ENCODE peak calls at places on chromosomes 2 and 18, in seven cellular contexts. One of them, this sample, is unnamed.

GRCh38 chr2:14601070-14601770 is 31.3 kb upstream of the LRATD1 start:
- DNase-seq in endothelial cell of umbilical vein: no peak
- DNase-seq in ovary: no peak
- DNase-seq in tibial nerve: no peak
- DNase-seq in CD4-positive, alpha-beta memory T cell: no peak
- DNase-seq in coronary artery: no peak
- DNase-seq in PC-3: peak; percentile 43
- DNase-seq in this sample: no peak

GRCh38 chr2:45394216-45394615 is 216.9 kb downstream of the SRBD1 start:
- DNase-seq in PC-3: peak; percentile 13
- DNase-seq in coronary artery: no peak
- DNase-seq in tibial nerve: no peak
- DNase-seq in endothelial cell of umbilical vein: peak; percentile 50
- DNase-seq in CD4-positive, alpha-beta memory T cell: no peak
- DNase-seq in ovary: no peak
- DNase-seq in this sample: no peak

GRCh38 chr2:19086351-19086750 is 272.1 kb downstream of the OSR1 start:
- DNase-seq in endothelial cell of umbilical vein: no peak
- DNase-seq in ovary: no peak
- DNase-seq in PC-3: no peak
- DNase-seq in coronary artery: no peak
- DNase-seq in CD4-positive, alpha-beta memory T cell: no peak
- DNase-seq in tibial nerve: no peak
- DNase-seq in this sample: no peak

GRCh38 chr18:70931942-70932814 is 643.3 kb downstream of the SOCS6 start:
- DNase-seq in ovary: no peak
- DNase-seq in endothelial cell of umbilical vein: peak; percentile 63
- DNase-seq in tibial nerve: peak; percentile 9
- DNase-seq in coronary artery: no peak
- DNase-seq in PC-3: peak; percentile 49
- DNase-seq in CD4-positive, alpha-beta memory T cell: no peak
- DNase-seq in this sample: peak; percentile 19

GRCh38 chr2:168241208-168241607 is 6.2 kb downstream of the STK39 start:
- DNase-seq in CD4-positive, alpha-beta memory T cell: no peak
- DNase-seq in PC-3: no peak
- DNase-seq in endothelial cell of umbilical vein: no peak
- DNase-seq in ovary: no peak
- DNase-seq in coronary artery: no peak
- DNase-seq in tibial nerve: no peak
- DNase-seq in this sample: peak; percentile 13

GRCh38 chr2:29687121-29687520 is 234.3 kb downstream of the ALK start:
- DNase-seq in CD4-positive, alpha-beta memory T cell: no peak
- DNase-seq in ovary: no peak
- DNase-seq in endothelial cell of umbilical vein: no peak
- DNase-seq in tibial nerve: no peak
- DNase-seq in PC-3: no peak
- DNase-seq in coronary artery: no peak
- DNase-seq in this sample: no peak

GRCh38 chr18:60740313-60740712 is 367.7 kb upstream of the MC4R start:
- DNase-seq in CD4-positive, alpha-beta memory T cell: no peak
- DNase-seq in coronary artery: no peak
- DNase-seq in endothelial cell of umbilical vein: no peak
- DNase-seq in ovary: no peak
- DNase-seq in PC-3: no peak
- DNase-seq in tibial nerve: no peak
- DNase-seq in this sample: no peak

GRCh38 chr2:171553858-171554257 is 31.6 kb downstream of the CYBRD1 start:
- DNase-seq in endothelial cell of umbilical vein: no peak
- DNase-seq in PC-3: no peak
- DNase-seq in coronary artery: no peak
- DNase-seq in CD4-positive, alpha-beta memory T cell: peak; percentile 21
- DNase-seq in tibial nerve: no peak
- DNase-seq in ovary: peak; percentile 45
- DNase-seq in this sample: no peak

GRCh38 chr2:105082107-105082506 is 44.2 kb downstream of the MRPS9 start:
- DNase-seq in PC-3: no peak
- DNase-seq in coronary artery: no peak
- DNase-seq in CD4-positive, alpha-beta memory T cell: no peak
- DNase-seq in endothelial cell of umbilical vein: no peak
- DNase-seq in tibial nerve: no peak
- DNase-seq in ovary: no peak
- DNase-seq in this sample: no peak
- H3K27ac ChIP-seq in PC-3: no peak overlapping the region
- H3K27ac ChIP-seq in coronary artery: no peak overlapping the region
- H3K27ac ChIP-seq in CD4-positive, alpha-beta memory T cell: no peak overlapping the region
- H3K27ac ChIP-seq in endothelial cell of umbilical vein: no peak overlapping the region
- H3K27ac ChIP-seq in tibial nerve: no peak overlapping the region
- H3K27ac ChIP-seq in ovary: no peak overlapping the region
- H3K27ac ChIP-seq in this sample: no peak overlapping the region

DNA sequence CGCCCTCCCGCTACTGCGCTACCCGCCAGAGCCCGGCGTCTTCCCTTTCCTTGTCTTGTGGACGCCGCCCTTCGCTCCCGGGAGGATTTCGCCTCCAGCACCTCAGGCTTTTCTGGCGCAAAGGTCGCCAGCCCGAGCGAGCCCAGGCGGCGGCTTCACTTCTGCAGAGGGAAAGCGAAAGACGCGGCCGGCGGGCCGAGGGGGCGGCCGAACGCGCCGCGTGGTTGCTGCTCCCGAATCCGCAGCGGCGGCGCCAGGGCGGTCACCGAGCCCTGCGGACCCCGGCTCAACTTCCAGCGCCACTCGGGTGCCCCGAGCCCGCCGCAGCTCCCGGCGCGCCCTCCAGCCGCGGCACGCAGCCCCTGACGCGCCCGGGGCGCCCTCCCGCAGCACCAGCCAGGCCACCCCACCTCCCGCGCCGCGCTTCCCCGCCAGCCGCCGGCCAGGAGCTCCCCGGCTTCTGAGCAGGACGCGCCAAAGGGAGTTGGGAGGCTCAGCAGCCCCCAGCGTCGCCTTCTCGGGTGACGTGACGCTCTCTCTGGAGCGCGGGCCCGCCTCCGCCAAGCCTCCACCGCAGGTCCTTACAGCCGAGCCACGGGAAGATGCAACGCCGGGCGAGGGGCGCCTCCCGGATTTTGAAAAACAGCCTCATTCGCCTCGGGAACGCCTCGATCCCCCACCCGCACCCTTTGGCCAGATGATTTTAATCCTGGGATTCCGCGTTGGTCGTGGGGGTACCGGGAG is 84.9 kb upstream of the EPB41L3 start:
- DNase-seq in PC-3: peak; percentile 8
- DNase-seq in coronary artery: no peak
- DNase-seq in ovary: peak; percentile 50
- DNase-seq in CD4-positive, alpha-beta memory T cell: no peak
- DNase-seq in tibial nerve: no peak
- DNase-seq in endothelial cell of umbilical vein: peak; percentile 25
- DNase-seq in this sample: no peak
- H3K4me3 ChIP-seq in PC-3: peak overlapping the region; percentile 62
- H3K4me3 ChIP-seq in coronary artery: peak overlapping the region; percentile 82
- H3K4me3 ChIP-seq in ovary: peak overlapping the region; percentile 59
- H3K4me3 ChIP-seq in CD4-positive, alpha-beta memory T cell: no peak overlapping the region
- H3K4me3 ChIP-seq in tibial nerve: peak overlapping the region; percentile 59
- H3K4me3 ChIP-seq in endothelial cell of umbilical vein: peak overlapping the region; percentile 55
- H3K4me3 ChIP-seq in this sample: no peak overlapping the region

GRCh38 chr18:26574958-26575864 is 26.9 kb upstream of the KCTD1 start:
- DNase-seq in CD4-positive, alpha-beta memory T cell: no peak
- DNase-seq in PC-3: peak; percentile 56
- DNase-seq in tibial nerve: no peak
- DNase-seq in ovary: peak; percentile 37
- DNase-seq in endothelial cell of umbilical vein: peak; percentile 34
- DNase-seq in coronary artery: no peak
- DNase-seq in this sample: no peak
- H3K27ac ChIP-seq in CD4-positive, alpha-beta memory T cell: no peak overlapping the region
- H3K27ac ChIP-seq in PC-3: peak overlapping the region; percentile 73
- H3K27ac ChIP-seq in tibial nerve: peak overlapping the region; percentile 31
- H3K27ac ChIP-seq in ovary: no peak overlapping the region
- H3K27ac ChIP-seq in endothelial cell of umbilical vein: no peak overlapping the region
- H3K27ac ChIP-seq in coronary artery: no peak overlapping the region
- H3K27ac ChIP-seq in this sample: no peak overlapping the region

GRCh38 chr2:113986886-113987285 is 97.0 kb downstream of the ACTR3 start:
- DNase-seq in tibial nerve: no peak
- DNase-seq in ovary: no peak
- DNase-seq in CD4-positive, alpha-beta memory T cell: no peak
- DNase-seq in coronary artery: no peak
- DNase-seq in endothelial cell of umbilical vein: no peak
- DNase-seq in PC-3: no peak
- DNase-seq in this sample: no peak

GRCh38 chr2:113981404-113982134 is 91.7 kb downstream of the ACTR3 start:
- DNase-seq in PC-3: no peak
- DNase-seq in CD4-positive, alpha-beta memory T cell: no peak
- DNase-seq in ovary: no peak
- DNase-seq in endothelial cell of umbilical vein: no peak
- DNase-seq in tibial nerve: no peak
- DNase-seq in coronary artery: no peak
- DNase-seq in this sample: no peak

GRCh38 chr2:113980946-113981345 is 91.1 kb downstream of the ACTR3 start:
- DNase-seq in coronary artery: no peak
- DNase-seq in tibial nerve: peak; percentile 36
- DNase-seq in ovary: no peak
- DNase-seq in CD4-positive, alpha-beta memory T cell: no peak
- DNase-seq in PC-3: peak; percentile 20
- DNase-seq in endothelial cell of umbilical vein: peak; percentile 63
- DNase-seq in this sample: no peak

DNA sequence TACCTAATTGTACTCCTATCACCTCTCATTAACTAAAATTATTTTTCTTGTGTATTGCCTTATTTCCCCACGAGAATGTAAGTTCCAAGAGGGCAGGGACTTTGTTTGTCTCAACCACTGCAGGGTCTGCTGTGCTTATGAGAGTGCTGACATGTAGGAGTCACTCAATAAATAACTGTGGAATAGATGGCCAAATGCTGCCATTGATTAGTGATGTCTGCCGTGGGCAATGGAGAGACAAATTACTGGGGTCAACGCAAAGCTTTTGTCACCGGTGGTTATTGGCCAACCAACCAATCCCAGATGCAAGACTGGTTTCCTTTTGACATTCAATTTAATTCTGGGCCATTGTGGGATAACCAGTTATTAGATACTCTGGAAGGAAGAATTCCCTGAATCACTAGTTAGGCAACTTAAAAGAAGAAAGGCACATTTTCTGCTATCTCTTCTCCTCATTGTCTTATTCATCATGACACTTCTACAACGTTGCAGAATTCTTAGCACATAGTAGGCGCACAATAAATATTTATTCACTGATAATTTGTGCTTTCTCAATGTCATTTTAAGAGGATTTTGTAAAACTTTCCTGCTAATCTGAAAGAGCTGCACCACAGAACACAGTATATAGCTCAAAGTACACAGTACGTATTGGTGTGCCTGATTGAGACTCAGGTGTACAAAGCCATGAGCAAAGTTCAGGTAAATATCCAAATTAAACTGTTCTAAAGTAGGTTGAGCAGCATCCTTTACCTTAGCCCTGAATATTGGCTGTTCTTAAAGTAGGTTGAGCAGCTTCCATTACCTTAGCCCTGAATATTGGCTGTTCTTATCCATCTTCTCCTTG is 95.9 kb downstream of the ACTR3 start:
- DNase-seq in coronary artery: no peak
- DNase-seq in ovary: no peak
- DNase-seq in endothelial cell of umbilical vein: no peak
- DNase-seq in tibial nerve: no peak
- DNase-seq in CD4-positive, alpha-beta memory T cell: no peak
- DNase-seq in PC-3: no peak
- DNase-seq in this sample: no peak
- H3K4me3 ChIP-seq in coronary artery: no peak overlapping the region
- H3K4me3 ChIP-seq in ovary: no peak overlapping the region
- H3K4me3 ChIP-seq in endothelial cell of umbilical vein: no peak overlapping the region
- H3K4me3 ChIP-seq in tibial nerve: no peak overlapping the region
- H3K4me3 ChIP-seq in CD4-positive, alpha-beta memory T cell: no peak overlapping the region
- H3K4me3 ChIP-seq in PC-3: no peak overlapping the region
- H3K4me3 ChIP-seq in this sample: no peak overlapping the region

GRCh38 chr2:10046899-10047298 is 3.5 kb downstream of the KLF11 start:
- DNase-seq in PC-3: no peak
- DNase-seq in tibial nerve: no peak
- DNase-seq in endothelial cell of umbilical vein: no peak
- DNase-seq in coronary artery: no peak
- DNase-seq in ovary: no peak
- DNase-seq in CD4-positive, alpha-beta memory T cell: no peak
- DNase-seq in this sample: no peak

GRCh38 chr2:10043906-10044601 is 704 bp downstream of the KLF11 start:
- DNase-seq in PC-3: peak; percentile 94
- DNase-seq in coronary artery: peak; percentile 98
- DNase-seq in CD4-positive, alpha-beta memory T cell: peak; percentile 95
- DNase-seq in endothelial cell of umbilical vein: peak; percentile 92
- DNase-seq in ovary: peak; percentile 100
- DNase-seq in tibial nerve: peak; percentile 98
- DNase-seq in this sample: peak; percentile 79

GRCh38 chr2:10043256-10043905 is at the start of gene KLF11:
- DNase-seq in coronary artery: peak; percentile 94
- DNase-seq in ovary: peak; percentile 97
- DNase-seq in endothelial cell of umbilical vein: peak; percentile 81
- DNase-seq in CD4-positive, alpha-beta memory T cell: peak; percentile 85
- DNase-seq in PC-3: peak; percentile 84
- DNase-seq in tibial nerve: peak; percentile 90
- DNase-seq in this sample: peak; percentile 71

GRCh38 chr2:10047616-10048500 is 4.5 kb downstream of the KLF11 start:
- DNase-seq in coronary artery: no peak
- DNase-seq in CD4-positive, alpha-beta memory T cell: no peak
- DNase-seq in endothelial cell of umbilical vein: no peak
- DNase-seq in PC-3: no peak
- DNase-seq in ovary: no peak
- DNase-seq in tibial nerve: no peak
- DNase-seq in this sample: no peak

DNA sequence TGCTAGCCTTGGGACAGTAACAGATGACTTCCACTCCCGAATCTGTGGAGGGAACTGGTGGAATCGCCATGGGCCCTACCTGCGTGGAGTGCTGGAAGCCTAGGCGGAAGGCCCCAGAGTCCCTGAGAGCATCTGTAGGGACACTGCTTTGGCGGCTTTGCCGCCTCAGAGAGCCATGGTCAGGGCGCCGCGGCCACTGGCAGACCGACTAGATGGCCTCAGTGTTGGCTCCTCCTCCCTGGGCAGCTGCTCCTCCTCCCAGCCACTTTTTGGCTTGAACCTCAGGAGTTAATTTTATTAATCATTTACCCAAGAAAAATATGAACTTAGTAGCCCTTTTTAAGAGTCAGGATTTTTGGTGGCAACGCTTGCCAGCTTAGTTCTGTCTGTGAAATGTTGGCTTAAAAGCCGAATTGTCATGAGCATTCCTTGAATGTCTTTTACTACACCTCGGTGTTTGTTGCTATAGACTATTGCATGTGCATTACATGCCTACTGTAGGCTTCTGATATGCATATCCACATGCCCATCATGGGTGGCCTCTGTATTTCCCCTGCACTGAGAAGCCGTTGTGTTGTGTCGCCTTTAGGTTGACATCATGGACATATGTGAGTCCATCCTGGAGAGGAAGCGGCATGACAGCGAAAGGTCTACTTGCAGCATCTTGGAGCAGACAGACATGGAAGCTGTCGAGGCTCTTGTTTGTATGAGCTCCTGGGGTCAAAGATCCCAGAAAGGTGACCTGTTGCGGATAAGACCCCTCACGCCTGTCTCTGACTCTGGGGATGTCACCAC is 2.4 kb downstream of the KLF11 start:
- DNase-seq in coronary artery: no peak
- DNase-seq in endothelial cell of umbilical vein: no peak
- DNase-seq in CD4-positive, alpha-beta memory T cell: no peak
- DNase-seq in tibial nerve: no peak
- DNase-seq in PC-3: no peak
- DNase-seq in ovary: peak; percentile 60
- DNase-seq in this sample: no peak
- H3K27ac ChIP-seq in coronary artery: peak overlapping the region; percentile 95
- H3K27ac ChIP-seq in endothelial cell of umbilical vein: no peak overlapping the region
- H3K27ac ChIP-seq in CD4-positive, alpha-beta memory T cell: no peak overlapping the region
- H3K27ac ChIP-seq in tibial nerve: peak overlapping the region; percentile 93
- H3K27ac ChIP-seq in PC-3: no peak overlapping the region
- H3K27ac ChIP-seq in ovary: peak overlapping the region; percentile 98
- H3K27ac ChIP-seq in this sample: no peak overlapping the region